ENCODE peak calls at places on chromosome 17, in four cellular contexts. L, E, X and C are unnamed samples.

GRCh38 chr17:73380439-73381106 is 68.8 kb upstream of the CDC42EP4 start:
- DNase-seq in X (no peak), L (no peak), E (no peak), C (no peak)

GRCh38 chr17:48093341-48094045 is 7.8 kb downstream of the CBX1 start:
- DNase-seq in X (no peak), E (peak; percentile 23), L (no peak), C (no peak)

GRCh38 chr17:45170976-45171337 is 9.3 kb downstream of the HEXIM2 start:
- DNase-seq in E (peak; percentile 50), L (peak; percentile 94), X (peak; percentile 68), C (peak; percentile 76)

GRCh38 chr17:42618442-42619150 is 9.1 kb downstream of the TUBG1 start:
- DNase-seq in X (no peak), E (peak; percentile 73), L (no peak), C (peak; percentile 58)

GRCh38 chr17:11692688-11693087 is 94.4 kb downstream of the DNAH9 start:
- DNase-seq in L (no peak), X (no peak), E (no peak), C (no peak)

GRCh38 chr17:69144621-69145255 is 3.0 kb upstream of the ABCA6 start:
- DNase-seq in E (no peak), L (no peak), X (no peak), C (no peak)

GRCh38 chr17:66717680-66718079 is 117.2 kb upstream of the CACNG5 start:
- DNase-seq in X (no peak), E (peak; percentile 21), L (no peak), C (no peak)

GRCh38 chr17:36136031-36136430 is 32.4 kb downstream of the CCL4 start:
- DNase-seq in E (no peak), X (no peak), L (no peak), C (no peak)

GRCh38 chr17:35371934-35372333 is 1.5 kb downstream of the SLFN11 start:
- DNase-seq in X (no peak), L (no peak), E (no peak), C (no peak)

GRCh38 chr17:58330997-58331814 is 2.6 kb upstream of the TSPOAP1 start:
- DNase-seq in E (peak; percentile 66), L (no peak), X (no peak), C (no peak)

GRCh38 chr17:72930031-72930430 is 162.5 kb downstream of the SLC39A11 start:
- DNase-seq in E (no peak), X (no peak), L (no peak), C (no peak)

GRCh38 chr17:55448681-55449080 is 27.0 kb upstream of the MMD start:
- DNase-seq in L (no peak), X (no peak), E (no peak), C (no peak)

GRCh38 chr17:78401246-78401645 is 22.8 kb downstream of the PGS1 start:
- DNase-seq in L (no peak), E (no peak), X (no peak), C (no peak)

GRCh38 chr17:57464191-57464864 is 208.0 kb downstream of the MSI2 start:
- DNase-seq in E (no peak), X (no peak), L (no peak), C (no peak)

GRCh38 chr17:81137248-81137647 is 28.1 kb upstream of the PVALEF start:
- DNase-seq in E (no peak), L (no peak), X (no peak), C (no peak)

GRCh38 chr17:19904412-19904811 is 36.7 kb upstream of the ULK2 start:
- DNase-seq in E (no peak), X (no peak), L (no peak), C (no peak)

GRCh38 chr17:21246698-21247097 is 6.5 kb downstream of the NATD1 start:
- DNase-seq in L (no peak), E (no peak), X (no peak), C (no peak)

GRCh38 chr17:59420901-59421300 is 89.4 kb downstream of the YPEL2 start:
- DNase-seq in X (no peak), L (no peak), E (no peak), C (no peak)

DNA sequence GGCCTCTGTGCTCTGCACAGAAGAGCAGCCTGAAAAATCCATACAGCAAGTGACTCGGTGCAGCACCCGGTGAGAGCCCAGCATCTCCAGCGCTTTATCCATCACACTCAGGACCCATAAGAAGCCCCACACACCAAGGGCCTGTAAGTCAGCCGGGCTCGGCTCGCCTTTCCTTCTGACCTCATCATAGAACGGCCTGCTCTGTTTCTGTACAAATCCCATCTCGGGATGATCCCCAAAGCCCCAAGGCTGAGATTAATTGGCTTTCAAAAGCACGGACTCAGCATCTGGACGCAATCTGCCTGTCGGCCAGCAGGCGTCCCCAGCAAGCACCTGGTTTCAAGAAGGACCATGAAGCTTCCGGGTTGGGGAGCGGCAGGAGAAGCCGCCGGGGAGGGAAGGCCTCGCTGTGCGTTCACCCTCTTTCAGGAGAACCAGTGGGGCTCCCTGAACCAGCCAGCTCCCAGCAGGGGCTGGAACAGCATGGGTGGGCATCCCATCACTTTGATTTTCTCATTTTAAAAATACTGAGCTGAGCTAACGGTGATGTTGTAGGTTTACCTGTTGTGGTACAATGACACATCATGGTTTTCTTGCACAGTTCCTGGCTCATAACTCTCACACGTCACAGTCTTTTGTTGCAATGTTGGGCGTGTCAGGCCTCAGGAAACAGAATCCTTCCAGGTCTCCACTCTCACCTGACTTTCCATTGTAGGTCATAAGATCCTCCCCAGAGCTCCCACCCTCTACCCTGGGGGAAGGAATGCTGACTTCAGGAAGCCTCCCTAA is 6.7 kb downstream of the CCDC57 start:
- DNase-seq in E (peak; percentile 89), L (peak; percentile 94), X (peak; percentile 84), C (peak; percentile 91)
- H3K4me3 ChIP-seq in E (no peak overlapping the region), L (peak overlapping the region; percentile 11), X (no peak overlapping the region), C (no peak overlapping the region)

GRCh38 chr17:3004925-3005324 is 58.5 kb downstream of the OR1D5 start:
- DNase-seq in X (no peak), E (no peak), L (no peak), C (no peak)
- TF ChIP-seq EP300 in X (no peak), E (peak; percentile 50), L (no peak), C (no peak)

GRCh38 chr17:32847977-32848376 is 28.9 kb downstream of the MYO1D start:
- DNase-seq in X (no peak), E (no peak), L (no peak), C (no peak)
- H3K27ac ChIP-seq in X (no peak overlapping the region), E (peak overlapping the region; percentile 57), L (no peak overlapping the region), C (no peak overlapping the region)

DNA sequence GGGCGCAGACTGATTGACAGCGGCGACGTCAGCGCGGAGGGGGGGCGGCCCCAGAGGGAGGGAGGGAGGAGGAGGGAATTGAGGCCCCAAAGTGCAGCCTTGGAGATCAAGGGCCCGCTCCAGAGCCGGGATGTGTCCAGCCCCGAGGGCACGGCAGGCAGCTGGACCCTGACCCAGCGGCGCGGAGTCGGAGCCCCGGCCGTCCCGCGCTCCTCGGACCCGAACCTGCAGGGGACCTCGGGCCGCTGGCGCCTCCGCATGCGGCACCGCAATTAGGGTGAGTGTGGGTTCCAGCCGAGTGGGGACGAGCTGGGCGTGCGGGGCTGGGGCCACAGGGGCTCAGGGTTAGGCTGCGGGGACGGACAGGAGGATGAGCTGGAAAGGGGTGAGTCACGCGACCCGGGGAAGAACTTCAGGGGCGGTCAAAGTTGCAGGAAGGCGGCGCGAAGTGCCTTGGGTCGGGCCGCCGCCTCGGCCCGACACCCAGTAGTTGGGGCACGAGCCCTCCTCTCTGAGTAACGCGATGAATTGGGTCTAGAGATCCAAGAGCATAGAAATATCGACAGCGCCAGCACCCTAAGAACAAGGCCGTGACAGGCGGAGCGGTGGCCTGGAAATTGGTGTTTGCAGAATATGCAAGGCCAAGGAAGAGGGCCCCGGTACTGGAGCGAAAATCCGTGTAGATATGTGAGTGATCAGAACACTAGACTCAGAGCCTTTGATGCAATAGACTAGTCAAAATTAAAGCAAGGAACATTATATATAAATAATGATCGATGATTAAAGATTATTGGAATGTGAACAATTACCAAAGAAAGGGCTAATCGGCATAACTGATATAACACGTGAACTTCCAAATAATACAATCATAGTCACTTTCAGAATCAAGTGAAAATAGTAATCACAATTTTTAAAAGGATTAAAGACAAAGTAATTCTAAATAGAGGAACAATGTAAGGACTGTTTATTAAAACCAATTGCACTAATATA is at the start of gene TBX4:
- DNase-seq in X (no peak), L (no peak), E (no peak), C (no peak)
- H3K4me3 ChIP-seq in X (peak within 1 kb of the TSS; percentile 43), L (peak within 1 kb of the TSS; percentile 38), E (peak within 1 kb of the TSS; percentile 24), C (no peak within 1 kb of the TSS)

DNA sequence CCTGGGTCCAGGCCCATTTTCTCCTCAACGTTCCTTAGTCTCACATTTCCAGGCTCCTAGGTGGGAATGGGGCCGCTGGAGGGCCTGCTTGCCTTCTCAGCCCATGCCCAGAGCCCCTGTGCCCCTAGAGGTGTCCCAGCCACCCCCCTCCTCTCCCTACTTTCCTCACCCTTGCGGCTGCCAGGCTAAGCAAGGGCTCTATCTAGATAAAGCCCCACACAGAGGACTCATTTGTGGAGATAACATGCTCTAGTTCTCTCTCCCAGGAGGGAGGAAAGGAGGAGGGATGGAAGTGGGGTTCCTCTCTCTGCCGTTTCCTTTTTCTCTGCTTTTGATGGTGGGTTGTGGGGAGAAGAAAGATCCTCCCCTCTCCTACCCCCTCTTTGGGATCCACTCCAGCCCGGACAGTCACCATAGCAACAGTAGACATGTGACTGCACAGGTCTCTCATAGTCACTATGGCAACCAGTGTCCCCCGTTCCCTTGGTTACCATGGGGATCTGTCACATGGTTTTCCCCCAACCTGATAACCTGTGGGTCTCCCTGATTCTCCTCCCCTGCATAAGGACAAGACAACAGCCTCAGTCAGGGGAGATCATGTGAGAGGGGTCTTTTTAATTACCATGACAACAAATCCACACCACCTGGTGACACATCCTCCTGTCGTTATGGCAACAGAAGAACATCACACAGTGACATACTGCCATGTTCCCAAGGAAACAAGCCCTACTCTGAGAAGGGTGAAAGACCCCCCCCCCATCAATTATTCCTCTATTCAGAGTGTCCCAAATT is 5.2 kb downstream of the CACNA1G start:
- DNase-seq in X (no peak), E (no peak), L (no peak), C (peak; percentile 69)
- TF ChIP-seq EP300 in X (no peak), E (no peak), L (no peak), C (no peak)

GRCh38 chr17:8875957-8876356 is 8.5 kb upstream of the PIK3R6 start:
- DNase-seq in X (no peak), E (no peak), L (no peak), C (no peak)
- H3K27ac ChIP-seq in X (no peak overlapping the region), E (no peak overlapping the region), L (no peak overlapping the region), C (no peak overlapping the region)

GRCh38 chr17:50192873-50193274 is 8.6 kb downstream of the COL1A1 start:
- DNase-seq in X (no peak), L (no peak), E (no peak), C (no peak)
- H3K4me3 ChIP-seq in X (no peak overlapping the region), L (no peak overlapping the region), E (no peak overlapping the region), C (no peak overlapping the region)

GRCh38 chr17:40100419-40100668 is at the start of gene NR1D1:
- DNase-seq in E (no peak), L (no peak), X (no peak), C (no peak)
- TF ChIP-seq EP300 in E (no peak), L (no peak), X (peak; percentile 99), C (no peak)

DNA sequence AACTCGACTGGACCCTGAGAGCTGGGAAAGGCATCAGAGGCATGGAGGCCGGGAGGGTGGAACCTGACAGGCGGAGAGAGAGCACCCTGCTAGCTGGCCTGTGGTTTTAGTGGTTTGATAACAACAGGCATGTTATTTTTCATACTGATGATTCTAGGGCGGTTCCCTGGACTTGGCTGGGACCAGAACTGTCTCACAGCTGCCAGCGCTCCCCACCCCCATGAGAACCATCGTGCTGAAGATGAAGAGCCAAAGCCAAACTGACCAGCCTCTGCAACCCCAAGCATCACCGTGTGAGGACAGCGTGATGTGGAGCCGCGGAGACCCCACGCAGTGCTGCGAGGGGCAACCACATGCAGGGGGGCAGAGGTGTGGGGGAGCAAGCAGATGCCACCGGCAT is 28.5 kb downstream of the MXRA7 start:
- DNase-seq in E (no peak), X (peak; percentile 43), L (no peak), C (no peak)
- H3K27ac ChIP-seq in E (peak overlapping the region; percentile 89), X (no peak overlapping the region), L (peak overlapping the region; percentile 89), C (no peak overlapping the region)